ENCODE peak calls at places on chromosomes 4 and X, in nine cellular contexts. X is mammary epithelial cell, P is right lobe of liver, N is heart right ventricle, A is small intestine, S is spleen, L is tibial nerve, U is ascending aorta, D is HCT116. J is an unnamed sample.

GRCh38 chr4:150280081-150280950 is 202.1 kb downstream of the DCLK2 start:
- DNase-seq in X (peak), P (no peak), N (no peak), A (no peak), S (no peak), L (no peak), U (no peak), D (no peak), J (peak)

GRCh38 chrX:11474576-11474975 is 181.4 kb downstream of the AMELX start:
- DNase-seq in X (no peak), P (no peak), N (no peak), A (no peak), S (no peak), L (no peak), U (no peak), D (no peak), J (peak)

GRCh38 chrX:73206366-73206765 is 8.3 kb downstream of the NAP1L2 start:
- DNase-seq in X (peak), P (no peak), N (no peak), A (no peak), S (no peak), L (no peak), U (no peak), D (no peak), J (no peak)

GRCh38 chr4:65668201-65669007 is 1.9 kb downstream of the EPHA5 start:
- DNase-seq in X (no peak), P (no peak), N (no peak), A (no peak), S (peak), L (peak), U (no peak), D (no peak), J (peak)

GRCh38 chrX:100980608-100981497 is 11.3 kb downstream of the ARL13A start:
- DNase-seq in X (peak), P (no peak), N (no peak), A (no peak), S (no peak), L (no peak), U (peak), D (peak), J (peak)

GRCh38 chr4:181874582-181874981 is 368.6 kb upstream of the TENM3 start:
- DNase-seq in X (no peak), P (no peak), N (no peak), A (no peak), S (no peak), L (no peak), U (no peak), D (no peak), J (no peak)

GRCh38 chr4:3735196-3735595 is 31.0 kb upstream of the ADRA2C start:
- DNase-seq in X (no peak), P (no peak), N (no peak), A (no peak), S (no peak), L (no peak), U (no peak), D (no peak), J (no peak)

GRCh38 chr4:4423706-4424498 is 37.0 kb downstream of the NSG1 start:
- DNase-seq in X (no peak), P (no peak), N (no peak), A (no peak), S (no peak), L (no peak), U (peak), D (no peak), J (no peak)

GRCh38 chrX:69179380-69179911 is 14.2 kb upstream of the PJA1 start:
- DNase-seq in X (no peak), P (no peak), N (no peak), A (no peak), S (no peak), L (no peak), U (no peak), D (no peak), J (no peak)

GRCh38 chr4:7811536-7812190 is 128.0 kb downstream of the AFAP1 start:
- DNase-seq in X (peak), P (no peak), N (peak), A (no peak), S (no peak), L (peak), U (no peak), D (no peak), J (peak)

GRCh38 chr4:17335371-17335770 is 176.5 kb downstream of the QDPR start:
- DNase-seq in X (no peak), P (no peak), N (no peak), A (no peak), S (no peak), L (no peak), U (no peak), D (no peak), J (no peak)

GRCh38 chrX:118726887-118727685 is at the start of gene IL13RA1:
- DNase-seq in X (peak), P (peak), N (peak), A (peak), S (peak), L (peak), U (peak), D (peak), J (peak)

GRCh38 chrX:152937236-152937635 is 39.4 kb downstream of the ZNF185 start:
- DNase-seq in X (no peak), P (no peak), N (no peak), A (no peak), S (peak), L (no peak), U (no peak), D (no peak), J (no peak)

GRCh38 chr4:168335621-168336020 is 17.1 kb upstream of the DDX60 start:
- DNase-seq in X (no peak), P (no peak), N (peak), A (no peak), S (no peak), L (no peak), U (no peak), D (no peak), J (no peak)

GRCh38 chr4:157994863-157995262 is 178.0 kb downstream of the GASK1B start:
- DNase-seq in X (no peak), P (no peak), N (no peak), A (peak), S (no peak), L (no peak), U (no peak), D (no peak), J (peak)

GRCh38 chr4:72031868-72032619 is at the start of gene NPFFR2:
- DNase-seq in X (peak), P (peak), N (peak), A (no peak), S (peak), L (no peak), U (no peak), D (no peak), J (no peak)

GRCh38 chr4:53489279-53489889 is 101.9 kb downstream of the LNX1 start:
- DNase-seq in X (peak), P (no peak), N (no peak), A (no peak), S (no peak), L (no peak), U (no peak), D (no peak), J (peak)

GRCh38 chr4:176964116-176964691 is 171.5 kb upstream of the VEGFC start:
- DNase-seq in X (peak), P (no peak), N (no peak), A (no peak), S (no peak), L (no peak), U (no peak), D (peak), J (no peak)

GRCh38 chr4:88809561-88810219 is 112.1 kb upstream of the NAP1L5 start:
- DNase-seq in X (no peak), P (no peak), N (no peak), A (peak), S (no peak), L (peak), U (no peak), D (no peak), J (peak)

GRCh38 chrX:108198420-108198819 is 106.8 kb downstream of the ATG4A start:
- DNase-seq in X (no peak), P (no peak), N (no peak), A (no peak), S (no peak), L (no peak), U (no peak), D (no peak), J (peak)

GRCh38 chr4:32025840-32026459 is 1305.8 kb downstream of the PCDH7 start:
- DNase-seq in X (peak), P (no peak), N (no peak), A (peak), S (no peak), L (no peak), U (no peak), D (peak), J (no peak)

DNA sequence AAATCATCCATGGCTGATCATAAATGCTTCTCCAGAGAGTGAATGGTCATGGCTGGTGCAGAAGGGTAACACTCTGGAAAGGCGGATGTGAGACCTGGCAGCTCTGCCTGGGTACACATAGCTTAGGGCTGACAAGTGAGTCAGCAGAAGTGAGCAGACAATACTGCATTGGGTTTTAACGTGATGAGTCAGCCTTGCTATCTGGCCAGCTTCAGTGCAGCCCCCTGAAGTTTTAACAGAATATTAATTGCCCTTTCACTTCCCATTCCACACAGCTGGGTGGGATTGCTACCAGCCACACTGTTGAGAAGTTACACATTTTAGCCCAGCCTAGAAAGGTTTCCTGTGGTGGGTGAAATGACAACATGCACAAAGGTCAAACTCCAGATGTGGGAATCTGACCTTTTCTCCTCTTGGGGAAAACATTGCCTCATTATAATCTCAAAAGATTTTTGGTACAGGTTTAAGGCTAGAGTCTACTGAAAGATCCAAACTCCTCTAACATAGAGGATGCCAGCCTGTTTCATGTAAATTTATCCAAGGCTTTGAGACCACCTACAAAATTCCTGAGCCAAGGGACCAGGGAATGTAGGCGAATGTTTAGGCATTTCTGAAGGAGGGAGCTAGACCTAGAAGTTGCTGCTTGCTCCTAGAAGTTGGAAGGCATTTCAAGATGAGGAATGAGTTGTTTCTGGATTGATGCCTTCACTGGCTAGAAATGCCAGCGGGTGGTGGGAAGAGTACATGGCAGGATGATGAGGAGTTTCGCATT is 230.3 kb upstream of the PGRMC2 start:
- DNase-seq in X (peak), P (no peak), N (peak), A (peak), S (no peak), L (peak), U (peak), D (peak), J (peak)
- H3K27ac ChIP-seq in X (peak), P (peak), N (peak), A (no peak), S (no peak), L (no peak), U (peak), D (peak), J (peak)

DNA sequence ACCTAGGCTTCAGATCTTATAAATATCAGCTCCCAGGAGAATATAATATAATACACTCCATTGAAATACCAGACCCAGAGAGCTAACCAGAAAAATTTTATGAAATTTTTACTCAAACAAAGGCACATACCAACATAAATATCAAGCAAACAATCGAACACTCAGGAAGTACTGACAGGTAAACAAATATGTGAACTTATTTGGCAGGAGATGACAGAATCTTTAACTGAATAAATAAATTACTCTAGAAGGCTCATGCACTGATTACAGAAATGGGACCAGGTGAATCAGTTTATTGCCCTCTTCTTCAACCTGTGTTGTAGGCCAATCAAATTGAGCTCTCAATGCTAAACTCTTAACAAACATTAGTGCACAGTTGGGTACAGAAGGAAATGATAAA is 225.2 kb upstream of the PABPC4L start:
- DNase-seq in X (no peak), P (no peak), N (no peak), A (no peak), S (no peak), L (no peak), U (no peak), D (no peak), J (no peak)
- H3K27ac ChIP-seq in X (no peak), P (no peak), N (no peak), A (no peak), S (no peak), L (no peak), U (no peak), D (no peak), J (no peak)

DNA sequence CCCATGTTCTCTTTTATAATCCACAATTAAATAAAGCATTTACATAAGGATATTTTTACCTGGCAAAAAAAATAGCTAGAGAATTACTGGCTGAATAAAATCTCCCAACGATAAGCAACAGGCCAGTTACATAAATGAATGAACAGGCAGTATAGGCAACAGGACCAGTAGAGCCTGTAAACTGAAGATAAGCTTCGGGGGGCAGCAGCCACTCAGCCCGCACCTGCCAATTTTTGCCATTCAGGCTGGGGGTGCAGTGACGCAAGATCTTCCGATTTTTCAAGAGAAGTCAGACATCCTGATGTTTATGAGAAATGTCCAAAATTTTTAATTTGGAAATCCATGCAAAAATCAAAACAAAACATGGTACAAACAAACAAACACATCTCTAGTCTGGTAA is 49.0 kb upstream of the CDKN2AIP start:
- DNase-seq in X (no peak), P (no peak), N (no peak), A (no peak), S (no peak), L (no peak), U (no peak), D (no peak), J (no peak)
- H3K27ac ChIP-seq in X (no peak), P (no peak), N (no peak), A (no peak), S (no peak), L (no peak), U (no peak), D (no peak), J (no peak)

GRCh38 chr4:38857354-38858096 is 908 bp upstream of the TLR6 start:
- DNase-seq in X (peak), P (no peak), N (peak), A (peak), S (no peak), L (peak), U (peak), D (peak), J (peak)
- H3K27ac ChIP-seq in X (peak), P (peak), N (peak), A (peak), S (peak), L (peak), U (peak), D (peak), J (peak)

J was measured in GM23248.